ENCODE peak calls at places on chromosomes 13 and 19, in ten cellular contexts. H, R, F, K, L, T, I, C, V and G are unnamed samples.

GRCh38 chr13:85632526-85633215 is 166.5 kb downstream of the SLITRK6 start:
- DNase-seq in L (no peak), H (no peak), F (no peak), I (no peak), R (no peak), K (no peak), C (no peak), V (no peak), T (no peak), G (no peak)

GRCh38 chr13:98171806-98172569 is 5.1 kb downstream of the RNF113B start:
- DNase-seq in R (peak), H (no peak), V (no peak), K (no peak), T (no peak), I (peak), L (peak), C (no peak), F (peak), G (peak)

GRCh38 chr13:30442854-30443379 is 20.6 kb downstream of the UBE2L5 start:
- DNase-seq in F (no peak), I (no peak), H (no peak), C (no peak), T (no peak), R (no peak), K (no peak), L (no peak), V (no peak), G (no peak)

GRCh38 chr13:93726173-93727019 is 499.8 kb downstream of the GPC6 start:
- DNase-seq in I (no peak), V (no peak), C (no peak), K (no peak), F (no peak), T (no peak), H (no peak), L (no peak), R (no peak), G (no peak)

GRCh38 chr13:56736966-56737365 is 403.8 kb upstream of the PRR20A start:
- DNase-seq in L (no peak), T (no peak), R (no peak), F (no peak), V (no peak), C (no peak), K (no peak), H (peak), I (no peak), G (no peak)

GRCh38 chr13:105783261-105783660 is 752.2 kb downstream of the EFNB2 start:
- DNase-seq in I (no peak), L (no peak), T (no peak), R (no peak), F (no peak), K (no peak), C (no peak), V (no peak), H (no peak), G (no peak)

GRCh38 chr13:50419466-50419865 is 404.2 kb downstream of the KCNRG start:
- DNase-seq in R (no peak), T (no peak), L (no peak), I (no peak), V (no peak), C (no peak), K (no peak), F (no peak), H (no peak), G (no peak)

GRCh38 chr19:1774999-1775772 is 21.9 kb downstream of the ONECUT3 start:
- DNase-seq in K (no peak), I (no peak), H (peak), V (no peak), R (no peak), F (no peak), T (no peak), L (no peak), C (peak), G (no peak)

GRCh38 chr19:4452230-4452990 is 5.2 kb downstream of the UBXN6 start:
- DNase-seq in H (no peak), T (no peak), F (no peak), C (no peak), K (no peak), V (no peak), L (no peak), R (no peak), I (no peak), G (no peak)

GRCh38 chr13:45060062-45060461 is 60.2 kb upstream of the GTF2F2 start:
- DNase-seq in I (no peak), K (no peak), L (no peak), V (no peak), C (no peak), R (no peak), F (no peak), H (no peak), T (no peak), G (no peak)

GRCh38 chr13:26742691-26743358 is 17.8 kb downstream of the GPR12 start:
- DNase-seq in F (no peak), C (peak), L (no peak), I (no peak), T (no peak), H (no peak), V (no peak), R (no peak), K (no peak), G (no peak)

GRCh38 chr13:36344173-36344572 is 2.0 kb downstream of the SPART start:
- DNase-seq in L (no peak), V (no peak), T (no peak), F (no peak), I (no peak), K (no peak), H (peak), R (no peak), C (no peak), G (no peak)

GRCh38 chr13:32384702-32385101 is 43.2 kb downstream of the N4BP2L1 start:
- DNase-seq in H (no peak), K (no peak), T (no peak), L (no peak), V (no peak), C (no peak), I (no peak), F (no peak), R (no peak), G (no peak)

GRCh38 chr13:32390048-32390447 is 37.9 kb downstream of the N4BP2L1 start:
- DNase-seq in F (no peak), H (no peak), L (no peak), V (no peak), R (no peak), K (no peak), I (no peak), T (no peak), C (no peak), G (no peak)

GRCh38 chr13:32383836-32384618 is 43.9 kb downstream of the N4BP2L1 start:
- DNase-seq in T (no peak), F (no peak), L (no peak), R (no peak), K (no peak), V (no peak), H (no peak), I (no peak), C (no peak), G (no peak)

GRCh38 chr13:32381539-32381938 is 46.4 kb downstream of the N4BP2L1 start:
- DNase-seq in V (no peak), C (peak), I (no peak), R (no peak), K (no peak), L (peak), T (no peak), F (no peak), H (no peak), G (no peak)

DNA sequence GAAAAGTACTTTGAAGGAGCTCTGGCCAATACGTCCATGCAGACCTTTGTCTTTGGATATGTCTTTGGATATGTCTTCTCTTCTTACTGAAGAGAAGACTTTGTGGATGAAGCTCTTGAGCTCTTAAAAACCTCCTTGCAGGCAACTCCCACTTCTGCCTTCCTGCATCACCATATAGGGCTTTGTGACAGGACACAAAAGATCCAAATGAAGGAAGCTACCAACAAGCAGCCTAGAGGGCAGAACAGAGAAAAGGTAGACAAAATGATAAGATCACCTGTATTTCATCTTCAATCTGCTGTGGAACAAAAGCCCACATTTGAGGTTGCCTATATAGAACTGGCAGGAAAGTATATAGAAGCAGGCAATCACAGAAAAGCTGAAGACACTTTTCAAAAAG is 42.6 kb downstream of the N4BP2L1 start:
- DNase-seq in L (no peak), I (no peak), K (no peak), T (no peak), R (no peak), V (no peak), C (no peak), H (no peak), F (no peak), G (no peak)
- H3K27ac ChIP-seq in L (no peak), I (no peak), K (no peak), T (no peak), R (no peak), V (no peak), C (no peak), H (no peak), F (no peak), G (no peak)

GRCh38 chr13:88005188-88005587 is 334.0 kb downstream of the SLITRK5 start:
- DNase-seq in I (no peak), L (no peak), R (no peak), K (no peak), C (no peak), H (no peak), F (no peak), T (no peak), V (no peak), G (no peak)
- TF ChIP-seq CTCF in I (no peak), L (no peak), R (no peak), K (no peak), C (peak), H (no peak), F (no peak), T (peak), V (no peak), G (no peak)

DNA sequence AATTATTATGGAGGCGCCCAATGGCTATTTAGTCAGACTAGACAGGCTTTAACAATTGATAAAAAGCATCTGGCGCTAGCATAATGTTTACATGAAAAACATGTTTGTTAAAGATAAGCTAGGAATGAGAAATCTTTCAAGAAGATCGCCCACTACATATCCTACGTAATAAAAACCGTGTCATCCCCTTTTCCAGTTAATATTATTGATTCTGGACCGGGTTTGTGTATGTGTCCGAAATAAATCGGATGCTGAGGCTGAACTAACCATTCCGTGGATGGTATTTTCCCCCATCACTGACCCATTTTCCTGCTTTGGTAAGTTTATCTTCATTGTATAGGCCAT is 8.8 kb downstream of the COL4A1 start:
- DNase-seq in L (no peak), C (no peak), V (no peak), F (no peak), K (no peak), H (no peak), I (no peak), R (no peak), T (no peak), G (no peak)
- H3K27ac ChIP-seq in L (peak), C (no peak), V (peak), F (peak), K (peak), H (no peak), I (peak), R (peak), T (no peak), G (peak)

GRCh38 chr19:57651654-57651996 is 17.1 kb upstream of the ZSCAN4 start:
- DNase-seq in F (no peak), H (no peak), I (no peak), K (no peak), T (no peak), L (no peak), R (no peak), C (no peak), V (no peak), G (no peak)
- TF ChIP-seq CTCF in F (no peak), H (no peak), I (no peak), K (no peak), T (peak), L (no peak), R (peak), C (peak), V (no peak), G (no peak)

DNA sequence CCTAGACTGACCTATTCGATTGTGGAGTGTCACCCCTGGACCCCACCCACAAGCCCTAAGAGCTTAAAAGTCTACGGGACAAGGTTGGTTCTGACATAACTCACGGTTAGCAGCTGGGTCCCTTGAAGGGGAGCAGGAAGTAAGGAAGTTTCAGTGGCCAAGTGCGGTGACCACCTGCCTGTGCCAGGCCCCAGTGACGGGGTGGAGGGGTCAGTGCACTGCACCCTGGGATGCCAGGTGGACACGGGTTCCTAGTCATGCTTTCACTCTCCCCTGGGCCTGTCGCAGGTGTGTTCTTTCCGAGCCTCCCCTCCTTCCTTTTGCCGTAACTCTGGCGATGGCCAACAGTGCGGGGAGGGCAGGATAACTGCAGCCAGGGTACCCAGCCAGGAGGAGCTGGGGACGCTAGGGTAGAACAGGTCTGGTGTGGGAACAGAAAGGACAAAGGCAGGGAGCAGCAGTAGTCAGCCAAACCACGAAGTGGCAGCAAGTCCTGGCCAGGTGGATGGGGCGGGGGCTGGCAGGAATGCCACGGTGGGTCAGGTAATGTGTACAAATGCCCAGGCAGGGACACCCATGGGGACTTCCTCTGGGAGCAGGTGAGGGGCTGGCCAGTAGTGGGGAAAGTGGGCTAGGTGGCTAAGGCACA is 58.3 kb downstream of the RGCC start:
- DNase-seq in I (no peak), H (no peak), K (no peak), R (no peak), L (no peak), V (no peak), C (no peak), T (no peak), F (no peak), G (no peak)
- H3K27ac ChIP-seq in I (no peak), H (no peak), K (no peak), R (no peak), L (no peak), V (no peak), C (no peak), T (no peak), F (no peak), G (no peak)

DNA sequence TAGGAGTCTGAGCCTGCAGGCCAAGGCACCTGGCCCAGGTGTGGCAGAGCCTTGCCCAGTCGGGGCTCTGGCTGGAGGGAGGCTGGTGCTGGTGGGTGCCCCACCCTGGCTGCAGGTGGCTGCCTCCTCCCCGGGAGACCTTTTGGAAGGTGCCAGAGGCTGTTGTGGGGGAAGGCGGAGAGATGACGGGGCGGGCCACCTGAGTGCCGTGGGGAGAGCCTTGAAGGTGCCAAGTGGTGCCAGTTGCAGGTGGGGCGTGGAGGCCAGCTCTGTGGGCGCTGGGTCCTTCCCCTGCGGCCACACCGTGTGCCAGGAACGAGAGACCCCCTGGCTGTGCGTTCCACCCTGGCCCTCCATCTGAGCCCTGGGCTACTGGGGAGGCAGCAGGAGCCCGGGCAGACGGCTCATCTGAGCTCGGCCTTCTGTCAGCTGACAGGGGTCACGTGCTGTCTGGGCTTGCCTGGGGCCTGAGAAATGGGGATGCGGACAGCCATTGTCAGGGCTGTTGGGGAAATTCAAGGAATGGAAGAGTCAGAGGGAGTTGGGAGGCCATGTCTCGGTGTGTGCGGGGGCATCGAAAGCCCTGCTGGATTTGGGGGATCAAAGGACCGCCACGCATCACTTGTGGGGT is 20.9 kb downstream of the CEBPA start:
- DNase-seq in C (no peak), R (no peak), K (no peak), T (no peak), F (no peak), I (no peak), L (no peak), V (no peak), H (no peak), G (no peak)
- TF ChIP-seq CTCF in C (no peak), R (no peak), K (no peak), T (no peak), F (no peak), I (no peak), L (no peak), V (no peak), H (no peak), G (no peak)

DNA sequence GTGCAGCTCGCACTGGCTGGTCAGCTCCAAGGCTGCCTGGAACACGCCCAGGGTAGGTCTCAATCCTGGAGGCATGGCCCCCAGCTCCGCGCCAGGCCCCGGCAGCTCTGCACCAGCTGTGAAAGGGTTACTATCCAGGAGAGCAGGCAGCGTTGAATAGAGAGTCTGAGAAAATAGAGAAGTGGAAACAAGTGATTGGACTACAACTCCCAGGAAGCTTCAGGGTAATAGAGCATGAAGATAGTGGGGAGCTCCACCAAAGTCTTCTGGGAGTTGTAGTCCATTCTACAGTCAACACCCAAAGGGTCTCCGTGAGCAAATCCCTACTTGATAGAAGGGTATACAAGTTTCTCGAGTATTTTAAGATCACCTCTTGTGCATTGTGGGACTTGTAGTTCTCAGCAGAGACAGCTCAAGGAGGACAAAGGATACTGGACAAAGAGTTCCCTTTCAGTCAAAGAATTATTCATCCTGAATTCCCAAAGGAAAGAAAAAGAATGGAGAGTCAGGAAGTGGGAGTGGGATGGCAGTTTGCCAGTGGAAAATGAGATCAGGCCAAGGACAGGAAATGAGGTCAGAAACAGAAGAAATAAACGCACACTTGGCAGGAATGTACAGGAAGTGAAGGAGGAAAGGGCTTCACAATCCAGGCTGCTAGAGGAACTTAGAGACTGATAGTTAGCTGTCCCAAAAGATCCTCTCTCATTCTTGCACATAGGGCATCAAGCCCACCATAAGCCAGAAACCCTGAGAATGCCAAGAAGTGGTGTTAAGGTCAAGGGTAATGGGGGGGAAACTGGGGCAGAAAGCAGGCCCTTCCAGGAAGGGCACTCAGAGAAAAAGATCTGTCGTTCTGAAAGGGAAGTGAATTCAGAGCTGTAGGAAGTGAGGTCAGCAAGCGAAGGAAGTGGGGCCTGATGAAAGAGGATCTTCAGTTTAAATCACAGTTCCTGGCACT is 5.5 kb upstream of the MAMSTR start:
- DNase-seq in F (peak), T (peak), H (peak), I (no peak), V (no peak), L (peak), K (no peak), C (peak), R (peak), G (no peak)
- H3K27ac ChIP-seq in F (peak), T (peak), H (peak), I (peak), V (peak), L (peak), K (peak), C (no peak), R (peak), G (peak)

DNA sequence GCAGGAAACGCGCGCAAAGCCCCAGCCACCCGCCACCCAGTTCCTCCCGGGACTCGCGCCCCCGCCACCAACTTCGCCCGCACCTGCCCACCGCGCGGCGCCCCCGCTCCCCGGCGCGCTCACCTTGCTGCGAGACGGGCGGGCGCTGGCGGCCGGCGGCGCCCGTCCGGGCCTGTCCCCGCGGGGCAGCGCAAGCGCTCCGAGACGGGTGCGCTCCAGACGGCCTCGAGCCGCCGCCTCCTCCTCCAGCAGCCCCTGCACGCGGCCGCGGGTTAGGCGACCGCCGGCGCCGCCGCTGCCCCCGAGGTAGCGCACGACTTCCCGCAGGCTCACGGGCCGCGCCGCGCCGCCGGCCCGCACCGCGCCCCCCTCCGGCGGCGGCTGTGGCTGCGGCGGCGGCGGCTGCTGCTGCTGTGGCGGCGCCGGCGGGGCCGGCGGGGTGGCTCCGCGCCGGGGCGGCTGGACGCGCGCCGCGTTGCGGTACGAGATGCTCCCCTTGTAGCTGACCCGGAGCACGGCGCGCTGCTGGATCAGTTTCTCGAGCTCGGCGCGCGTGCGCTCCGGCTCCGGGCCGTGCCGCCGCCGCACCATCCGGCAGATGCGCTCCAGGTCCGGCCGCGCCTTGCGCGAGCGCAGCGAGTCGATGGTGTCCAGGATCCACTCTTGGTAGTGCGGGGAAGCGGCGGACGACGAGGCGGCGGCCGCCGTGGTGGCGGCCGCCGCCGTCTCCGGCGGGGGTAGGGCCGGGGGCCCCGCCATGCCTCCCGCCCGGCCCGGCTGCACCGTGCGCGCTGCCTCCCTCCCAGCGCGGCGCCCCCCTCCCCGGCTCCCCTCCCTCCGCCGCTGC is 666 bp downstream of the SAMD1 start:
- DNase-seq in V (no peak), C (no peak), R (peak), T (no peak), F (peak), K (peak), I (no peak), H (peak), L (peak), G (peak)
- TF ChIP-seq CTCF in V (no peak), C (peak), R (no peak), T (no peak), F (peak), K (peak), I (no peak), H (peak), L (no peak), G (no peak)